ENCODE peak calls at places on chromosomes 1 and 21, in seven cellular contexts. W is GM23248, A is PC-3, S is neural progenitor cell, Y is SK-N-SH, Z is MM.1S, O is GM23338. M is an unnamed sample. For H3F3A and H4K20me1, the result is how much of the 10 kb centered on the place peaks cover.

GRCh38 chr1:7103322-7104052 is 318.2 kb downstream of the CAMTA1 start:
- DNase-seq in W (no peak), A (no peak), S (no peak), Y (no peak), Z (no peak), O (no peak), M (no peak)

GRCh38 chr1:239255628-239256160 is 130.7 kb upstream of the CHRM3 start:
- DNase-seq in W (no peak), A (no peak), S (no peak), Y (no peak), Z (no peak), O (no peak), M (no peak)

GRCh38 chr1:30875916-30876315 is 32.6 kb downstream of the SDC3 start:
- DNase-seq in W (no peak), A (no peak), S (no peak), Y (no peak), Z (no peak), O (no peak), M (no peak)

GRCh38 chr21:27094182-27094948 is 127.5 kb upstream of the ADAMTS5 start:
- DNase-seq in W (no peak), A (no peak), S (no peak), Y (no peak), Z (no peak), O (no peak), M (no peak)

GRCh38 chr1:211876849-211877248 is 46.3 kb upstream of the LPGAT1 start:
- DNase-seq in W (peak), A (no peak), S (no peak), Y (no peak), Z (no peak), O (no peak), M (no peak)

GRCh38 chr1:48227165-48228013 is 4.9 kb downstream of the SLC5A9 start:
- DNase-seq in W (no peak), A (no peak), S (no peak), Y (no peak), Z (peak), O (no peak), M (no peak)

GRCh38 chr1:18632218-18632588 is 1.6 kb downstream of the PAX7 start:
- DNase-seq in W (no peak), A (no peak), S (peak), Y (peak), Z (no peak), O (peak), M (no peak)

GRCh38 chr1:22500476-22500875 is 48.8 kb downstream of the ZBTB40 start:
- DNase-seq in W (peak), A (no peak), S (no peak), Y (no peak), Z (no peak), O (no peak), M (no peak)

GRCh38 chr1:99704356-99704816 is 58.5 kb downstream of the PALMD start:
- DNase-seq in W (no peak), A (no peak), S (no peak), Y (no peak), Z (no peak), O (no peak), M (no peak)

GRCh38 chr1:244862354-244862698 is 2.0 kb downstream of the HNRNPU start:
- DNase-seq in W (peak), A (no peak), S (no peak), Y (no peak), Z (peak), O (no peak), M (no peak)

GRCh38 chr1:215567491-215568286 is 585 bp downstream of the KCTD3 start:
- DNase-seq in W (peak), A (peak), S (peak), Y (peak), Z (peak), O (peak), M (peak)

GRCh38 chr1:35844826-35845225 is 37.0 kb downstream of the AGO4 start:
- DNase-seq in W (no peak), A (no peak), S (no peak), Y (no peak), Z (no peak), O (no peak), M (no peak)

GRCh38 chr1:115879977-115880376 is 39.1 kb upstream of the NHLH2 start:
- DNase-seq in W (no peak), A (no peak), S (peak), Y (no peak), Z (no peak), O (peak), M (no peak)

GRCh38 chr1:55974714-55975441 is 604.5 kb downstream of the PLPP3 start:
- DNase-seq in W (peak), A (peak), S (no peak), Y (no peak), Z (no peak), O (no peak), M (no peak)

GRCh38 chr1:47584249-47584648 is 146.4 kb downstream of the FOXD2 start:
- DNase-seq in W (no peak), A (no peak), S (no peak), Y (no peak), Z (no peak), O (no peak), M (no peak)

GRCh38 chr1:77652970-77653516 is 29.4 kb downstream of the ZZZ3 start:
- DNase-seq in W (no peak), A (no peak), S (no peak), Y (no peak), Z (no peak), O (no peak), M (no peak)

GRCh38 chr21:15837603-15838002 is 107.8 kb downstream of the USP25 start:
- DNase-seq in W (peak), A (no peak), S (no peak), Y (no peak), Z (no peak), O (no peak), M (no peak)

GRCh38 chr1:66943361-66943969 is 18.7 kb downstream of the MIER1 start:
- DNase-seq in W (no peak), A (no peak), S (no peak), Y (no peak), Z (no peak), O (no peak), M (no peak)

GRCh38 chr1:5645135-5645399 is 347.2 kb downstream of the NPHP4 start:
- DNase-seq in W (no peak), A (no peak), S (no peak), Y (no peak), Z (no peak), O (no peak), M (no peak)

GRCh38 chr1:117631761-117632160 is 25.9 kb downstream of the TENT5C start:
- DNase-seq in W (no peak), A (no peak), S (no peak), Y (no peak), Z (peak), O (no peak), M (no peak)

GRCh38 chr1:117633423-117633822 is 27.6 kb downstream of the TENT5C start:
- DNase-seq in W (no peak), A (no peak), S (no peak), Y (no peak), Z (peak), O (no peak), M (no peak)

GRCh38 chr1:117633068-117633345 is 27.2 kb downstream of the TENT5C start:
- DNase-seq in W (no peak), A (no peak), S (no peak), Y (no peak), Z (peak), O (no peak), M (no peak)

GRCh38 chr1:117631361-117631760 is 25.5 kb downstream of the TENT5C start:
- DNase-seq in W (no peak), A (peak), S (no peak), Y (no peak), Z (peak), O (no peak), M (no peak)

DNA sequence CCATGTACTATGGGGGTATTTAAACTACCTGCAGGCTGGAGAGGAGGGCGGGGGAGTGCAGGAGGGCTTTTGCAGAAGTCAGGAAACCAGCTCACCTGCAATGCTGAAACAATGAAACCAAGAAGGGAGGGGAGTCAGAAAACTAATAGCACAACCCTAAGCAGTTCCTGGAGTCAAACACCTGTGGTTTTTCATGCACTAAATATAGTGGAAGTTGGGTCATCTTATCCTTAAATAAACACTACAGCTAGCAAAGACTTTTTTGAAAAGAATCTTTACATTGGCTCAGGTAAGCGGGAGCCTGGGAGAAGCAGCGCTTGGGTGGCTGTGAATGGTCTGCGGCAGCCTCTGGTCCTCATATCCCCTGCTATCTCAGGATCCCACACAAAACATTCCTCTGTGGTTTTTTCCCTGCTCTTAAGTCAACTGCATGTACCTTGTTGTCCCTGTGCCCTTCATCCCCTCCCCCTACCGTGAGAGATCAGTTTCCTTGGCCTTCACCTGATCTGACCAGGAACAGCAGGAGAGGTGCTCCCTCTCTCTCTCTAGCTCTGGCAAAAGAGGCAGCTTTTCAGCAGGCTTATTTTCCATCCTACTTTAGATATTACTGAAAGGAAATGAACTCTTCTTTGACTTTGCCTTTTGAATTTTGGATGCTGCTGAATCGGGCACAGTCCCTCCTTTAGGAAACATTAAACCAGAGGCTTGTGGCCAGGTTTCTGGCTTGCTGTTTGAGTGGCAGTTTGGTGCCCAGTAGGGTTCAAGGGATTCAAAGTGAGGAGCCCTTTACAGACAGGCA is 26.6 kb downstream of the TENT5C start:
- DNase-seq in W (no peak), A (peak), S (no peak), Y (no peak), Z (peak), O (peak), M (peak)
- H3F3A ChIP-seq in W (under half), A (under half), S (under half), Y (under half), Z (half or more), O (under half), M (under half)

GRCh38 chr1:201640624-201641023 is 101.7 kb downstream of the NAV1 start:
- DNase-seq in W (peak), A (no peak), S (no peak), Y (no peak), Z (no peak), O (no peak), M (no peak)

GRCh38 chr1:201639391-201639790 is 100.5 kb downstream of the NAV1 start:
- DNase-seq in W (no peak), A (no peak), S (no peak), Y (no peak), Z (no peak), O (no peak), M (no peak)

GRCh38 chr1:201639826-201640225 is 100.9 kb downstream of the NAV1 start:
- DNase-seq in W (no peak), A (no peak), S (no peak), Y (no peak), Z (no peak), O (no peak), M (no peak)

GRCh38 chr1:201643835-201644104 is 104.8 kb downstream of the NAV1 start:
- DNase-seq in W (no peak), A (no peak), S (no peak), Y (no peak), Z (no peak), O (no peak), M (no peak)

GRCh38 chr1:201641524-201642253 is 102.8 kb downstream of the NAV1 start:
- DNase-seq in W (no peak), A (no peak), S (no peak), Y (no peak), Z (no peak), O (no peak), M (no peak)
- H4K20me1 ChIP-seq in W (under half), A (under half), S (under half), Y (under half), Z (under half), O (under half), M (under half)

GRCh38 chr21:41866274-41866809 is 12.8 kb downstream of the PRDM15 start:
- DNase-seq in W (no peak), A (no peak), S (no peak), Y (no peak), Z (no peak), O (no peak), M (no peak)

GRCh38 chr21:41867313-41867712 is 11.8 kb downstream of the PRDM15 start:
- DNase-seq in W (no peak), A (no peak), S (no peak), Y (no peak), Z (no peak), O (no peak), M (no peak)

GRCh38 chr21:41863439-41863740 is 15.8 kb downstream of the PRDM15 start:
- DNase-seq in W (no peak), A (no peak), S (no peak), Y (no peak), Z (no peak), O (no peak), M (no peak)

GRCh38 chr21:41864311-41865001 is 14.7 kb downstream of the PRDM15 start:
- DNase-seq in W (no peak), A (no peak), S (no peak), Y (no peak), Z (peak), O (no peak), M (no peak)

GRCh38 chr21:41865002-41865777 is 14.0 kb downstream of the PRDM15 start:
- DNase-seq in W (no peak), A (no peak), S (no peak), Y (no peak), Z (peak), O (peak), M (no peak)
- H3F3A ChIP-seq in W (under half), A (under half), S (under half), Y (under half), Z (under half), O (under half), M (under half)

DNA sequence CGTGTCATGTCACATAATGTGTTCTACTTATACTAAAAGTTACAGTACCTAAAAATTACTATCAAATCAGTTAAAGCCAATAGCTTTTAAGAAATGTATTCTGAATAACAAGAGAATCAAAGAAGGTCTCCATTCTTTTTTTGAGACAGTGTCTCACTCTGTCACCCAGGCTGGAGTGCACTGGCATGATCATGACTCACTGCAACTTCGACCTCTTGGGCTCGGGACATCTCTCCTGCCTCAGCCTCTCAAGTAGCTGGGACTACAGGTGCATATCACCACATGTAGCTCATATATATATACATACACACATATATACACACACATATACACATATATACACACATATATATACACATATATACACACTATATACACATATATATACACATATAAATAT is 20.1 kb downstream of the COP1 start:
- DNase-seq in W (no peak), A (no peak), S (no peak), Y (no peak), Z (no peak), O (no peak), M (no peak)
- H4K20me1 ChIP-seq in W (under half), A (under half), S (half or more), Y (under half), Z (under half), O (under half), M (under half)

GRCh38 chr1:8871539-8871935 is 6.9 kb downstream of the ENO1 start:
- DNase-seq in W (no peak), A (peak), S (no peak), Y (no peak), Z (no peak), O (peak), M (no peak)
- H3F3A ChIP-seq in W (half or more), A (half or more), S (half or more), Y (half or more), Z (under half), O (half or more), M (half or more)

GRCh38 chr1:8409666-8410065 is 91.8 kb downstream of the SLC45A1 start:
- DNase-seq in W (no peak), A (no peak), S (no peak), Y (no peak), Z (no peak), O (no peak), M (no peak)

GRCh38 chr1:8407652-8408051 is 89.7 kb downstream of the SLC45A1 start:
- DNase-seq in W (no peak), A (no peak), S (no peak), Y (no peak), Z (no peak), O (no peak), M (no peak)

GRCh38 chr1:8408151-8408839 is 90.4 kb downstream of the SLC45A1 start:
- DNase-seq in W (peak), A (peak), S (peak), Y (no peak), Z (no peak), O (peak), M (no peak)

GRCh38 chr1:8410791-8411190 is 92.9 kb downstream of the SLC45A1 start:
- DNase-seq in W (peak), A (no peak), S (no peak), Y (no peak), Z (no peak), O (no peak), M (no peak)

DNA sequence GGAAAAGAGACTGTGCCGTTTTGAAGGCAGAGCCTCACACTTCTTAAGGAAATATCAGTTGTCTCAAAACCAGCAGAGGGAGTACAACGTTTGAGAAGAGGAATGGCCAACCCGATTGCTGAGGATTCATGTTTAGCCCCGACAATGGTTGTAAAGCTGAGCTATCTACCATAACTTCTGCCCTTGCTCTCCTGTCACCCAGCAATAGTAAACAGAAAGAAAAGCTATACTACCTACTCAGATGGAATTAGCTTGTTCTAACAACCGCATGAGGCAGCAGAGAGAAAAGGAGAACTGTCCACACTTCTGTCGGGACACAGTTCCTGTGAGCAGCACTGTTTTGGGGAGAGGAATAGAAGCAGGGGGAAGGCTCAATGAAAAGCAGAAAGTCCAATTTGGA is 91.2 kb downstream of the SLC45A1 start:
- DNase-seq in W (peak), A (peak), S (peak), Y (no peak), Z (no peak), O (peak), M (no peak)
- H4K20me1 ChIP-seq in W (under half), A (under half), S (half or more), Y (under half), Z (under half), O (under half), M (under half)

DNA sequence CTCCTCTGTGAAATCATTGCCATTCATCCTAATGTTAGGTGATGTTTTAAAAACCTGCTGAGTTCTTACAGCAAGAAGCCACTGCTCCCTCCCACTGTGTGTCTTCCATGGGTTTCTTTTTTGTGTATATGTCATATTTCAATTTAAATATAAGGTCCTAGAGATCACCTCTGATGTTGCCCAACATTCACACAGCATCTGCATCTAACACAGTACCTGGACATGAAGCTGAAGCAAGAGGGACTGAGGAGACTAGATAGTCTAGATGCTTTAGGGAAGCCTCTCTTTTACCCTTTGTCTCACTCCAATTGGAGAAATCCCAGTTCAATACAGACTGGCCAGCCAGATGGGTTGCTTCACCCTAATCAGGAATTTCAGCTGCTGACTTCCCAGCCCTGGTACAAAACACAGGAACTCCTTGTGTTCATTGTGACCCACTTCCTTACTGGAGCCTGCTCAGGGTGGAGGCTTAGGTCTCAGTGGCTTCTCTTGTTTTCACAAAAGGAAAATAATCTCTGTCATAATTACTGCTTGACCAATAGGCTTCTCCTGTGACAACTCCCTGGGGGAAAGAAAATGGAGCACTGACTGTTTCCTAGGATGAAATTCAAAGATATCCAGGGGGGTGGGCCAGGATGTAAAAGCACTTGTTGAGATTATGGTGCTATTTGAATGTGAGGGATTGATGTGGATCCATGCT is 17.3 kb downstream of the BTG2 start:
- DNase-seq in W (no peak), A (no peak), S (no peak), Y (no peak), Z (no peak), O (no peak), M (no peak)
- H3F3A ChIP-seq in W (under half), A (under half), S (under half), Y (under half), Z (half or more), O (under half), M (under half)

GRCh38 chr1:162644986-162645314 is 12.7 kb downstream of the DDR2 start:
- DNase-seq in W (no peak), A (no peak), S (no peak), Y (no peak), Z (no peak), O (no peak), M (no peak)
- H4K20me1 ChIP-seq in W (half or more), A (under half), S (under half), Y (half or more), Z (under half), O (under half), M (under half)

GRCh38 chr1:28143496-28144202 is 32.8 kb downstream of the PTAFR start:
- DNase-seq in W (no peak), A (no peak), S (no peak), Y (no peak), Z (no peak), O (no peak), M (no peak)

GRCh38 chr1:28144203-28145135 is 32.0 kb downstream of the PTAFR start:
- DNase-seq in W (peak), A (peak), S (no peak), Y (no peak), Z (no peak), O (no peak), M (peak)

GRCh38 chr1:28147264-28148094 is 29.0 kb downstream of the PTAFR start:
- DNase-seq in W (no peak), A (peak), S (peak), Y (no peak), Z (peak), O (peak), M (no peak)

GRCh38 chr1:28148880-28149195 is 27.7 kb downstream of the PTAFR start:
- DNase-seq in W (no peak), A (no peak), S (no peak), Y (no peak), Z (no peak), O (no peak), M (no peak)

GRCh38 chr1:28145728-28146127 is 30.8 kb downstream of the PTAFR start:
- DNase-seq in W (no peak), A (no peak), S (no peak), Y (no peak), Z (no peak), O (no peak), M (no peak)
- H3F3A ChIP-seq in W (under half), A (under half), S (under half), Y (under half), Z (under half), O (under half), M (under half)

M was measured in PC-9.